ENCODE peak calls at places on chromosome 21, in seven cellular contexts. C is CD8-positive, alpha-beta memory T cell; N is CD4-positive, alpha-beta T cell; B is NT2/D1; Y is stimulated activated CD4-positive, alpha-beta T cell treated with anti-CD3 and anti-CD28 coated beads, Interleukin-12 subunit alpha, Interleukin-12 subunit beta, amount 100 ng/mL, for 4 hours; F is activated CD8-positive, alpha-beta memory T cell treated with anti-CD3 and anti-CD28 coated beads for 4 hours; R is activated CD4-positive, alpha-beta T cell treated with anti-CD3 and anti-CD28 coated beads, Interleukin-2, amount 50 U/mL, for 48 hours. A is an unnamed sample.

GRCh38 chr21:43866659-43867331 is 1.8 kb downstream of the AGPAT3 start:
- DNase-seq in C (peak; percentile 35), F (no peak), Y (peak; percentile 52), B (no peak), N (peak; percentile 41), R (peak; percentile 72), A (peak; percentile 46)

GRCh38 chr21:42731264-42732032 is 78.0 kb downstream of the PDE9A start:
- DNase-seq in C (no peak), N (no peak), R (no peak), Y (no peak), B (no peak), F (no peak), A (peak; percentile 99)

GRCh38 chr21:34029724-34030528 is 43.5 kb upstream of the MRPS6 start:
- DNase-seq in Y (peak; percentile 19), R (peak; percentile 33), F (peak; percentile 23), N (no peak), B (peak; percentile 68), C (peak; percentile 24), A (peak; percentile 31)

GRCh38 chr21:28899744-28900143 is 92.9 kb downstream of the LTN1 start:
- DNase-seq in N (no peak), R (no peak), F (no peak), B (no peak), C (no peak), Y (no peak), A (peak; percentile 11)

GRCh38 chr21:34808569-34809204 is 139.9 kb downstream of the CLIC6 start:
- DNase-seq in C (no peak), Y (no peak), R (no peak), N (no peak), F (no peak), B (no peak), A (no peak)

GRCh38 chr21:34526618-34527290 is 14.7 kb upstream of the KCNE1 start:
- DNase-seq in N (no peak), B (peak; percentile 94), C (no peak), R (peak; percentile 39), F (peak; percentile 18), Y (peak; percentile 32), A (peak; percentile 97)

GRCh38 chr21:35273331-35273730 is 224.2 kb upstream of the RUNX1 start:
- DNase-seq in N (no peak), Y (no peak), R (no peak), C (no peak), B (no peak), F (no peak), A (peak; percentile 73)

GRCh38 chr21:45976666-45977335 is 4.8 kb upstream of the COL6A1 start:
- DNase-seq in C (no peak), B (no peak), R (no peak), Y (no peak), N (no peak), F (no peak), A (no peak)

GRCh38 chr21:31730687-31731111 is 1.2 kb downstream of the SCAF4 start:
- DNase-seq in R (peak; percentile 8), C (no peak), Y (no peak), N (no peak), B (peak; percentile 94), F (no peak), A (peak; percentile 37)

GRCh38 chr21:32330784-32331311 is 32.2 kb downstream of the MRAP start:
- DNase-seq in C (no peak), Y (no peak), F (no peak), R (no peak), N (no peak), B (no peak), A (no peak)

GRCh38 chr21:37208056-37208705 is 59.0 kb downstream of the VPS26C start:
- DNase-seq in F (no peak), N (no peak), Y (no peak), R (peak; percentile 19), C (no peak), B (no peak), A (no peak)

GRCh38 chr21:34807881-34808568 is 139.2 kb downstream of the CLIC6 start:
- DNase-seq in R (peak; percentile 76), Y (peak; percentile 52), F (peak; percentile 52), N (peak; percentile 18), B (no peak), C (no peak), A (peak; percentile 87)

GRCh38 chr21:28781602-28782274 is 210.9 kb downstream of the LTN1 start:
- DNase-seq in N (no peak), B (no peak), R (no peak), C (no peak), F (no peak), Y (no peak), A (peak; percentile 72)

GRCh38 chr21:39775816-39776215 is 30.8 kb downstream of the IGSF5 start:
- DNase-seq in C (no peak), F (no peak), Y (no peak), B (no peak), N (no peak), R (no peak), A (no peak)

GRCh38 chr21:14243877-14244276 is 27.9 kb downstream of the RBM11 start:
- DNase-seq in R (no peak), Y (no peak), N (no peak), C (no peak), B (peak; percentile 8), F (no peak), A (no peak)

GRCh38 chr21:16532841-16533240 is 803.1 kb downstream of the USP25 start:
- DNase-seq in R (no peak), C (no peak), N (no peak), F (no peak), B (no peak), Y (no peak), A (no peak)

GRCh38 chr21:39003982-39004775 is 179.1 kb downstream of the PSMG1 start:
- DNase-seq in F (no peak), C (no peak), B (no peak), N (no peak), R (no peak), Y (no peak), A (no peak)

GRCh38 chr21:34336756-34337391 is 26.9 kb upstream of the KCNE2 start:
- DNase-seq in Y (no peak), B (no peak), N (no peak), R (no peak), F (no peak), C (no peak), A (no peak)